ENCODE peak calls at places on chromosome 12, in four cellular contexts. V, J, I and E are unnamed samples.

GRCh38 chr12:41907036-41907435 is 237.6 kb downstream of the GXYLT1 start:
- DNase-seq in J (no peak), I (no peak), V (no peak), E (no peak)

GRCh38 chr12:108403952-108404351 is 64.8 kb upstream of the CMKLR1 start:
- DNase-seq in I (no peak), J (no peak), V (no peak), E (no peak)

GRCh38 chr12:118185602-118186397 is 49.9 kb downstream of the PEBP1 start:
- DNase-seq in J (no peak), V (no peak), I (no peak), E (no peak)

GRCh38 chr12:108312885-108313203 is 26.3 kb downstream of the CMKLR1 start:
- DNase-seq in I (no peak), V (no peak), J (no peak), E (no peak)

GRCh38 chr12:84730561-84731162 is 181.9 kb downstream of the SLC6A15 start:
- DNase-seq in I (no peak), V (no peak), J (no peak), E (no peak)

GRCh38 chr12:31003861-31004640 is 69.6 kb upstream of the DDX11 start:
- DNase-seq in V (peak; percentile 14), J (no peak), I (no peak), E (no peak)

GRCh38 chr12:107736914-107737313 is 24.0 kb downstream of the PRDM4 start:
- DNase-seq in I (no peak), J (no peak), V (no peak), E (no peak)

GRCh38 chr12:61891632-61892031 is 368.6 kb upstream of the USP15 start:
- DNase-seq in V (no peak), I (no peak), J (no peak), E (no peak)

GRCh38 chr12:124910561-124911478 is 3.6 kb downstream of the UBC start:
- DNase-seq in J (no peak), I (no peak), V (no peak), E (no peak)

GRCh38 chr12:85835810-85836715 is at the start of gene RASSF9:
- DNase-seq in J (no peak), V (peak; percentile 56), I (no peak), E (no peak)

GRCh38 chr12:51028126-51028810 is 2.1 kb upstream of the SLC11A2 start:
- DNase-seq in I (peak; percentile 35), J (no peak), V (no peak), E (no peak)